ENCODE peak calls at places on chromosomes 5 and 9, in eight cellular contexts. One of them, this sample, is unnamed.

GRCh38 chr9:34592895-34593601 is 3.5 kb upstream of the CNTFR start:
- DNase-seq in Right ventricle myocardium superior: peak
- DNase-seq in HTR-8/SVneo: no peak
- DNase-seq in hypothalamus: peak
- DNase-seq in NCI-H1092 treated with DMSO at 0.1 percent for 48 hours: no peak
- DNase-seq in NCI-H2029 treated with DMSO at 0.1 percent for 48 hours: no peak
- DNase-seq in activated CD4-positive, alpha-beta T cell treated with anti-CD3 and anti-CD28 coated beads for 24 hours: no peak
- DNase-seq in NCI-H1436: peak
- DNase-seq in this sample: no peak

GRCh38 chr9:136328011-136328621 is 777 bp downstream of the GPSM1 start:
- DNase-seq in Right ventricle myocardium superior: no peak
- DNase-seq in HTR-8/SVneo: no peak
- DNase-seq in hypothalamus: no peak
- DNase-seq in NCI-H1092 treated with DMSO at 0.1 percent for 48 hours: no peak
- DNase-seq in NCI-H2029 treated with DMSO at 0.1 percent for 48 hours: no peak
- DNase-seq in activated CD4-positive, alpha-beta T cell treated with anti-CD3 and anti-CD28 coated beads for 24 hours: peak
- DNase-seq in NCI-H1436: no peak
- DNase-seq in this sample: no peak

GRCh38 chr9:100324594-100325200 is 28.0 kb downstream of the TEX10 start:
- DNase-seq in Right ventricle myocardium superior: no peak
- DNase-seq in HTR-8/SVneo: peak
- DNase-seq in hypothalamus: no peak
- DNase-seq in NCI-H1092 treated with DMSO at 0.1 percent for 48 hours: peak
- DNase-seq in NCI-H2029 treated with DMSO at 0.1 percent for 48 hours: no peak
- DNase-seq in activated CD4-positive, alpha-beta T cell treated with anti-CD3 and anti-CD28 coated beads for 24 hours: no peak
- DNase-seq in NCI-H1436: peak
- DNase-seq in this sample: no peak

GRCh38 chr5:88644676-88645075 is 238.3 kb downstream of the MEF2C start:
- DNase-seq in Right ventricle myocardium superior: no peak
- DNase-seq in HTR-8/SVneo: no peak
- DNase-seq in hypothalamus: no peak
- DNase-seq in NCI-H1092 treated with DMSO at 0.1 percent for 48 hours: no peak
- DNase-seq in NCI-H2029 treated with DMSO at 0.1 percent for 48 hours: no peak
- DNase-seq in activated CD4-positive, alpha-beta T cell treated with anti-CD3 and anti-CD28 coated beads for 24 hours: no peak
- DNase-seq in NCI-H1436: no peak
- DNase-seq in this sample: no peak

GRCh38 chr9:132404228-132404881 is 2.3 kb downstream of the TTF1 start:
- DNase-seq in Right ventricle myocardium superior: no peak
- DNase-seq in HTR-8/SVneo: no peak
- DNase-seq in hypothalamus: no peak
- DNase-seq in NCI-H1092 treated with DMSO at 0.1 percent for 48 hours: no peak
- DNase-seq in NCI-H2029 treated with DMSO at 0.1 percent for 48 hours: peak
- DNase-seq in activated CD4-positive, alpha-beta T cell treated with anti-CD3 and anti-CD28 coated beads for 24 hours: no peak
- DNase-seq in NCI-H1436: no peak
- DNase-seq in this sample: no peak

GRCh38 chr5:320524-321232 is 836 bp upstream of the AHRR start:
- DNase-seq in Right ventricle myocardium superior: peak
- DNase-seq in HTR-8/SVneo: no peak
- DNase-seq in hypothalamus: no peak
- DNase-seq in NCI-H1092 treated with DMSO at 0.1 percent for 48 hours: no peak
- DNase-seq in NCI-H2029 treated with DMSO at 0.1 percent for 48 hours: no peak
- DNase-seq in activated CD4-positive, alpha-beta T cell treated with anti-CD3 and anti-CD28 coated beads for 24 hours: no peak
- DNase-seq in NCI-H1436: no peak
- DNase-seq in this sample: no peak

GRCh38 chr9:69131682-69132081 is 42.4 kb upstream of the TJP2 start:
- DNase-seq in Right ventricle myocardium superior: no peak
- DNase-seq in HTR-8/SVneo: peak
- DNase-seq in hypothalamus: no peak
- DNase-seq in NCI-H1092 treated with DMSO at 0.1 percent for 48 hours: no peak
- DNase-seq in NCI-H2029 treated with DMSO at 0.1 percent for 48 hours: no peak
- DNase-seq in activated CD4-positive, alpha-beta T cell treated with anti-CD3 and anti-CD28 coated beads for 24 hours: no peak
- DNase-seq in NCI-H1436: no peak
- DNase-seq in this sample: no peak

GRCh38 chr9:130143974-130144373 is 28.2 kb upstream of the NCS1 start:
- DNase-seq in Right ventricle myocardium superior: peak
- DNase-seq in HTR-8/SVneo: no peak
- DNase-seq in hypothalamus: no peak
- DNase-seq in NCI-H1092 treated with DMSO at 0.1 percent for 48 hours: no peak
- DNase-seq in NCI-H2029 treated with DMSO at 0.1 percent for 48 hours: no peak
- DNase-seq in activated CD4-positive, alpha-beta T cell treated with anti-CD3 and anti-CD28 coated beads for 24 hours: no peak
- DNase-seq in NCI-H1436: no peak
- DNase-seq in this sample: no peak

GRCh38 chr5:6721442-6721841 is 8.2 kb downstream of the TENT4A start:
- DNase-seq in Right ventricle myocardium superior: no peak
- DNase-seq in HTR-8/SVneo: no peak
- DNase-seq in hypothalamus: no peak
- DNase-seq in NCI-H1092 treated with DMSO at 0.1 percent for 48 hours: no peak
- DNase-seq in NCI-H2029 treated with DMSO at 0.1 percent for 48 hours: no peak
- DNase-seq in activated CD4-positive, alpha-beta T cell treated with anti-CD3 and anti-CD28 coated beads for 24 hours: no peak
- DNase-seq in NCI-H1436: no peak
- DNase-seq in this sample: no peak